ENCODE peak calls at places on chromosomes 13 and 19, in seven cellular contexts. P is breast epithelium, R is hepatocyte, S is GM23248, F is RWPE1, G is fibroblast of lung, D is ovary. U is an unnamed sample.

GRCh38 chr19:30679286-30679685 is 307.1 kb downstream of the ZNF536 start:
- DNase-seq in P (no peak), R (no peak), S (no peak), F (no peak), G (no peak), D (no peak), U (no peak)

GRCh38 chr19:28840891-28841290 is 372.1 kb downstream of the UQCRFS1 start:
- DNase-seq in P (no peak), R (no peak), S (no peak), F (no peak), G (no peak), D (no peak), U (no peak)

GRCh38 chr13:44142540-44142867 is 231.1 kb upstream of the SERP2 start:
- DNase-seq in P (no peak), R (peak), S (no peak), F (no peak), G (no peak), D (no peak), U (no peak)

GRCh38 chr19:13978721-13979191 is 26.4 kb downstream of the DCAF15 start:
- DNase-seq in P (no peak), R (peak), S (peak), F (no peak), G (no peak), D (peak), U (no peak)

GRCh38 chr13:37127706-37128241 is 22.3 kb upstream of the CSNK1A1L start:
- DNase-seq in P (no peak), R (no peak), S (peak), F (no peak), G (peak), D (no peak), U (peak)

GRCh38 chr19:797528-798414 is 519 bp downstream of the PTBP1 start:
- DNase-seq in P (peak), R (peak), S (peak), F (peak), G (peak), D (peak), U (peak)

GRCh38 chr13:31264146-31264545 is 64.4 kb downstream of the B3GLCT start:
- DNase-seq in P (no peak), R (no peak), S (no peak), F (no peak), G (no peak), D (no peak), U (no peak)

GRCh38 chr13:96431044-96431581 is 341.2 kb downstream of the HS6ST3 start:
- DNase-seq in P (no peak), R (no peak), S (no peak), F (no peak), G (no peak), D (no peak), U (no peak)

GRCh38 chr13:51848674-51849073 is 3.7 kb upstream of the TMEM272 start:
- DNase-seq in P (no peak), R (no peak), S (peak), F (no peak), G (peak), D (no peak), U (no peak)

GRCh38 chr13:67230243-67230773 is at the start of gene PCDH9:
- DNase-seq in P (peak), R (peak), S (peak), F (peak), G (peak), D (peak), U (peak)

GRCh38 chr19:49858591-49858985 is 7.6 kb downstream of the PTOV1 start:
- DNase-seq in P (no peak), R (no peak), S (peak), F (no peak), G (no peak), D (no peak), U (no peak)

GRCh38 chr19:31408460-31409124 is 59.4 kb upstream of the TSHZ3 start:
- DNase-seq in P (no peak), R (peak), S (peak), F (peak), G (peak), D (no peak), U (no peak)

GRCh38 chr13:45073809-45074208 is 46.5 kb upstream of the GTF2F2 start:
- DNase-seq in P (no peak), R (no peak), S (no peak), F (no peak), G (no peak), D (no peak), U (no peak)

GRCh38 chr13:94416454-94417080 is 62.9 kb downstream of the DCT start:
- DNase-seq in P (no peak), R (peak), S (peak), F (no peak), G (peak), D (no peak), U (no peak)

GRCh38 chr19:3366761-3367571 is 583 bp downstream of the NFIC start:
- DNase-seq in P (no peak), R (no peak), S (peak), F (no peak), G (no peak), D (peak), U (peak)

GRCh38 chr13:31629085-31629785 is 110.1 kb upstream of the RXFP2 start:
- DNase-seq in P (no peak), R (no peak), S (peak), F (no peak), G (peak), D (no peak), U (no peak)

GRCh38 chr13:33931397-33931987 is 113.5 kb downstream of the RFC3 start:
- DNase-seq in P (no peak), R (peak), S (peak), F (peak), G (peak), D (no peak), U (no peak)

GRCh38 chr19:51948979-51949378 is 21.7 kb downstream of the ZNF613 start:
- DNase-seq in P (no peak), R (no peak), S (peak), F (no peak), G (peak), D (peak), U (peak)

GRCh38 chr13:49368688-49369087 is 75.2 kb downstream of the CAB39L start:
- DNase-seq in P (no peak), R (no peak), S (no peak), F (no peak), G (no peak), D (no peak), U (no peak)
- H3K27ac ChIP-seq in P (no peak), R (no peak), S (no peak), F (no peak), G (no peak), D (no peak), U (peak)

DNA sequence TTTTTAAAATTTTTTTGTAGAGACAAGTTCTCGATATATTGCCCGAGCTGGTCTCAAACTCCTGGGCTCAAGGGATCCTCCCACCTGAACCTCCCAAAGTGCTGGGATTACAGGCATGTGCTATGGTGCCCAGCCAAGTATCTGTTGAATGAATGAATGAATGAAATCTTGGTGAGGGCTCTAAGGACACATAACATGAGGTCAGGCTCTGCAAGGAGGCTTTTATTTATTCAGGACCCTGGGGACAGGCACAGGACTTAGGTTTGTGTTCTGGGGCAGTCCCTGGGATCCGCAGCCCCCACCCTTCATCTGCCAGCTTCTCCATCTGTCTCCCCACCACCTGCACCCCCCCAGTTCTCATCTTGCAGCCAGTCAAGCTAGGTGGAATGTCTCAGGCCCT is 4.6 kb downstream of the PTGIR start:
- DNase-seq in P (no peak), R (no peak), S (no peak), F (no peak), G (no peak), D (no peak), U (no peak)
- H3K27ac ChIP-seq in P (peak), R (peak), S (no peak), F (no peak), G (no peak), D (no peak), U (no peak)

GRCh38 chr13:110416131-110416584 is 109.1 kb downstream of the COL4A2 start:
- DNase-seq in P (no peak), R (no peak), S (peak), F (no peak), G (no peak), D (no peak), U (no peak)
- H3K27ac ChIP-seq in P (peak), R (peak), S (peak), F (peak), G (peak), D (peak), U (no peak)

GRCh38 chr19:18109731-18110671 is 12.4 kb downstream of the MAST3 start:
- DNase-seq in P (no peak), R (peak), S (peak), F (no peak), G (no peak), D (peak), U (peak)
- H3K27ac ChIP-seq in P (peak), R (peak), S (no peak), F (peak), G (no peak), D (no peak), U (peak)

GRCh38 chr19:35714601-35715354 is 3.0 kb upstream of the KMT2B start:
- DNase-seq in P (no peak), R (no peak), S (no peak), F (no peak), G (no peak), D (peak), U (no peak)
- H3K27ac ChIP-seq in P (no peak), R (no peak), S (no peak), F (peak), G (no peak), D (no peak), U (no peak)

U was measured in caudate nucleus.